ENCODE peak calls at places on chromosome 10, in eight cellular contexts. X is pancreas, C is right lobe of liver, U is aorta, J is heart right ventricle, S is GM23248, F is cardiac fibroblast, T is neural progenitor cell. P is an unnamed sample.

GRCh38 chr10:121167534-121168243 is 316.5 kb downstream of the WDR11 start:
- DNase-seq in X (no peak), C (no peak), U (no peak), J (no peak), S (no peak), F (no peak), T (no peak), P (no peak)

GRCh38 chr10:86756511-86757109 is at the start of gene BMPR1A:
- DNase-seq in X (peak), C (peak), U (peak), J (no peak), S (no peak), F (peak), T (peak), P (peak)

GRCh38 chr10:43318978-43319965 is 52.2 kb upstream of the FXYD4 start:
- DNase-seq in X (peak), C (no peak), U (no peak), J (no peak), S (no peak), F (peak), T (no peak), P (peak)

GRCh38 chr10:114271014-114271778 is 32.1 kb downstream of the VWA2 start:
- DNase-seq in X (no peak), C (no peak), U (no peak), J (no peak), S (peak), F (peak), T (no peak), P (no peak)

GRCh38 chr10:64503429-64503828 is 982.2 kb downstream of the REEP3 start:
- DNase-seq in X (no peak), C (no peak), U (no peak), J (no peak), S (no peak), F (no peak), T (no peak), P (no peak)

GRCh38 chr10:33279791-33280190 is 54.7 kb downstream of the NRP1 start:
- DNase-seq in X (no peak), C (no peak), U (no peak), J (no peak), S (peak), F (peak), T (no peak), P (no peak)

GRCh38 chr10:61894150-61894549 is 7.3 kb upstream of the ARID5B start:
- DNase-seq in X (no peak), C (no peak), U (no peak), J (no peak), S (no peak), F (no peak), T (no peak), P (no peak)

GRCh38 chr10:21517134-21517982 is 8.1 kb downstream of the SKIDA1 start:
- DNase-seq in X (peak), C (peak), U (peak), J (peak), S (peak), F (peak), T (peak), P (peak)

GRCh38 chr10:21528452-21529235 is 3.2 kb upstream of the SKIDA1 start:
- DNase-seq in X (no peak), C (no peak), U (no peak), J (no peak), S (no peak), F (no peak), T (peak), P (no peak)

GRCh38 chr10:113487154-113487553 is 65.7 kb upstream of the HABP2 start:
- DNase-seq in X (no peak), C (no peak), U (no peak), J (no peak), S (no peak), F (no peak), T (no peak), P (no peak)

GRCh38 chr10:5314866-5315265 is 49.9 kb upstream of the UCN3 start:
- DNase-seq in X (no peak), C (no peak), U (no peak), J (no peak), S (no peak), F (no peak), T (no peak), P (no peak)

GRCh38 chr10:89706011-89706410 is 4.6 kb downstream of the KIF20B start:
- DNase-seq in X (no peak), C (no peak), U (no peak), J (no peak), S (peak), F (peak), T (no peak), P (no peak)

GRCh38 chr10:60384708-60385398 is 4.8 kb downstream of the ANK3 start:
- DNase-seq in X (no peak), C (no peak), U (peak), J (no peak), S (peak), F (peak), T (no peak), P (peak)

GRCh38 chr10:96664563-96664962 is 55.8 kb downstream of the PIK3AP1 start:
- DNase-seq in X (no peak), C (no peak), U (no peak), J (no peak), S (no peak), F (no peak), T (peak), P (no peak)

GRCh38 chr10:43308986-43309385 is 42.1 kb upstream of the RASGEF1A start:
- DNase-seq in X (peak), C (peak), U (no peak), J (no peak), S (peak), F (peak), T (no peak), P (peak)

GRCh38 chr10:17847586-17848296 is 38.6 kb downstream of the MRC1 start:
- DNase-seq in X (no peak), C (no peak), U (no peak), J (no peak), S (peak), F (peak), T (peak), P (no peak)

GRCh38 chr10:124671486-124672075 is 72.6 kb downstream of the FAM53B start:
- DNase-seq in X (peak), C (no peak), U (no peak), J (peak), S (peak), F (peak), T (peak), P (peak)

GRCh38 chr10:10053051-10053450 is 964.6 kb upstream of the CELF2 start:
- DNase-seq in X (no peak), C (no peak), U (no peak), J (no peak), S (no peak), F (no peak), T (no peak), P (no peak)

GRCh38 chr10:112639291-112639690 is 192.3 kb downstream of the VTI1A start:
- DNase-seq in X (no peak), C (no peak), U (no peak), J (no peak), S (peak), F (no peak), T (no peak), P (no peak)

GRCh38 chr10:84632866-84633265 is 304.5 kb downstream of the CCSER2 start:
- DNase-seq in X (no peak), C (no peak), U (no peak), J (no peak), S (no peak), F (no peak), T (no peak), P (no peak)

GRCh38 chr10:102677736-102678354 is 33.6 kb downstream of the TRIM8 start:
- DNase-seq in X (no peak), C (no peak), U (no peak), J (no peak), S (no peak), F (no peak), T (no peak), P (no peak)

GRCh38 chr10:43287056-43288007 is 20.5 kb upstream of the RASGEF1A start:
- DNase-seq in X (no peak), C (no peak), U (no peak), J (no peak), S (peak), F (no peak), T (no peak), P (peak)

GRCh38 chr10:15504101-15504840 is 133.2 kb upstream of the FAM171A1 start:
- DNase-seq in X (no peak), C (no peak), U (no peak), J (no peak), S (peak), F (no peak), T (no peak), P (no peak)

GRCh38 chr10:16497911-16498310 is 23.8 kb downstream of the C1QL3 start:
- DNase-seq in X (no peak), C (no peak), U (no peak), J (no peak), S (no peak), F (no peak), T (peak), P (no peak)

GRCh38 chr10:118635674-118636402 is 40.4 kb upstream of the PRLHR start:
- DNase-seq in X (no peak), C (no peak), U (no peak), J (no peak), S (no peak), F (no peak), T (no peak), P (no peak)

GRCh38 chr10:37701781-37702493 is 155.5 kb downstream of the ZNF248 start:
- DNase-seq in X (no peak), C (no peak), U (no peak), J (no peak), S (no peak), F (no peak), T (no peak), P (no peak)

GRCh38 chr10:118669020-118669766 is 73.7 kb upstream of the PRLHR start:
- DNase-seq in X (no peak), C (no peak), U (peak), J (no peak), S (peak), F (peak), T (peak), P (no peak)

GRCh38 chr10:44161196-44161595 is 223.7 kb downstream of the CXCL12 start:
- DNase-seq in X (no peak), C (no peak), U (no peak), J (no peak), S (no peak), F (no peak), T (peak), P (no peak)

GRCh38 chr10:51905050-51905449 is 205.7 kb upstream of the CSTF2T start:
- DNase-seq in X (no peak), C (no peak), U (no peak), J (no peak), S (no peak), F (no peak), T (no peak), P (no peak)

GRCh38 chr10:490891-491571 is 198.4 kb downstream of the DIP2C start:
- DNase-seq in X (no peak), C (peak), U (no peak), J (peak), S (peak), F (peak), T (no peak), P (peak)

GRCh38 chr10:5894873-5895272 is 4.8 kb downstream of the FBH1 start:
- DNase-seq in X (no peak), C (no peak), U (no peak), J (peak), S (no peak), F (no peak), T (no peak), P (no peak)

GRCh38 chr10:72379776-72380175 is 25.1 kb upstream of the DNAJB12 start:
- DNase-seq in X (no peak), C (peak), U (no peak), J (no peak), S (no peak), F (no peak), T (no peak), P (no peak)

GRCh38 chr10:126059101-126059826 is 162.9 kb downstream of the FANK1 start:
- DNase-seq in X (no peak), C (no peak), U (no peak), J (no peak), S (peak), F (no peak), T (no peak), P (peak)

GRCh38 chr10:115093286-115093775 is at the start of gene ATRNL1:
- DNase-seq in X (peak), C (peak), U (peak), J (peak), S (peak), F (peak), T (peak), P (peak)

GRCh38 chr10:124020871-124021823 is 72.3 kb downstream of the CHST15 start:
- DNase-seq in X (no peak), C (no peak), U (no peak), J (no peak), S (no peak), F (no peak), T (no peak), P (peak)

GRCh38 chr10:70558871-70559810 is 43.4 kb downstream of the PRF1 start:
- DNase-seq in X (no peak), C (no peak), U (peak), J (peak), S (peak), F (peak), T (peak), P (peak)

GRCh38 chr10:369441-370221 is 234.4 kb downstream of the ZMYND11 start:
- DNase-seq in X (no peak), C (no peak), U (no peak), J (no peak), S (peak), F (peak), T (no peak), P (peak)

GRCh38 chr10:95201736-95202135 is 7.7 kb downstream of the ACSM6 start:
- DNase-seq in X (no peak), C (no peak), U (no peak), J (no peak), S (peak), F (peak), T (no peak), P (peak)

DNA sequence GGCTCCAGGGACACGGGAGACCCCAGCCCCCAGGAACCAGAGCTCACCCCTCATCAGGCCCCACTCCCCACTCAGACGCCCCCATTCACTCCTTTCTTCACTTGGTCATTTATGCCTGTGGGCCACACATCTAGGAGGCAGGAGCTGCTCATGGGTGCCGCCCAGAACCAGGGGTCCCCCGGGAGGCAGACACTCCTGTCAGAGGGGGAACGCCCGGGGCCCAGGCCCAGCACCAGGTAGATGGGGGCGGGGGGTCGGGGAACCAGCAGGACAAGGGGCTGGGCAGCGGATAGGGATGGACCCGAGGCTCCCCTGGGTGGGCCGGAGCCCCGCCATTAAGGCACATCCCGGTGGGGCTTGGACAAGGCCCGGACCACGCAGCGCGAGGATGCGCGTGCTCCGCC is 11.8 kb downstream of the CALY start:
- DNase-seq in X (peak), C (no peak), U (peak), J (no peak), S (no peak), F (no peak), T (peak), P (peak)
- H3K4me3 ChIP-seq in X (peak), C (no peak), U (no peak), J (no peak), S (no peak), F (no peak), T (peak), P (no peak)

DNA sequence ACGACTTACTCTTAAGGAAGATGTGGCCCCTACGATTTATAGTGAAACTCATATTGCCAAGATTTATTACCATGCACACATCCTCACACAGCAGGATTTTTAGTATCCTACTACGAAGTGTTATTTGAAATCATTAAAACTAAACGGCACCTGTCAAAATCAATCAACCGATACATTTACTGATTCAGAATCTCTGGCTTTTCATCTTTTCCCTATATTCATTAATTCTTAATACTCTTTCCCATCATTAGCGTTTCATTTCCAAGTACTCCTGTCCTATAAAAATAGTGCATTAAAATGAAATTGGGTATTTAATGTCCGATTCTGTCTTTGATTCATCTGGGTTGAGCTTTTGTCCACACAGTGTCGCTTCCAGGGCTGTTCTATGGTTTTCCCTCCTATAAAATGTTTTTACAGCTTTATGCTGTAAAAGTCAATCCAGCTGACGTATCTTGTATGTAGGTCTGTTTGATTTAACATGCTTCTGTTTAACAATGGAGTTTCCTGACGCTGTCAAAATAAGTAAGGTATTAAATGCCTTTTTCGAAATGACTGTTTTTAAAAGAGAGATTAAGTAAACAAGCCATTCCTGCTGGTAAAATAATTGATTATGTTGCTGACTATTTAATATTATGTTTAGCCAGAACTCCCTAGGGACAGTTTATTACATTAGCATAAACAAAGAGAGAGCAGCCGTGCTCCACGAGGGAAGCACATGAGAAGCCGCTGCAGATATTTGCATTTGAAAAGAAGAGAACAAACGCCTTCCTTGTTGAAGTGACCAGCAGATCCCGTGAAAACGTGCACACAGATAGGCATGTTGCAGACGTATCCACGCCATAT is 22.3 kb upstream of the SFMBT2 start:
- DNase-seq in X (no peak), C (no peak), U (no peak), J (no peak), S (no peak), F (no peak), T (peak), P (peak)
- H3K4me3 ChIP-seq in X (no peak), C (no peak), U (no peak), J (no peak), S (no peak), F (no peak), T (no peak), P (no peak)

DNA sequence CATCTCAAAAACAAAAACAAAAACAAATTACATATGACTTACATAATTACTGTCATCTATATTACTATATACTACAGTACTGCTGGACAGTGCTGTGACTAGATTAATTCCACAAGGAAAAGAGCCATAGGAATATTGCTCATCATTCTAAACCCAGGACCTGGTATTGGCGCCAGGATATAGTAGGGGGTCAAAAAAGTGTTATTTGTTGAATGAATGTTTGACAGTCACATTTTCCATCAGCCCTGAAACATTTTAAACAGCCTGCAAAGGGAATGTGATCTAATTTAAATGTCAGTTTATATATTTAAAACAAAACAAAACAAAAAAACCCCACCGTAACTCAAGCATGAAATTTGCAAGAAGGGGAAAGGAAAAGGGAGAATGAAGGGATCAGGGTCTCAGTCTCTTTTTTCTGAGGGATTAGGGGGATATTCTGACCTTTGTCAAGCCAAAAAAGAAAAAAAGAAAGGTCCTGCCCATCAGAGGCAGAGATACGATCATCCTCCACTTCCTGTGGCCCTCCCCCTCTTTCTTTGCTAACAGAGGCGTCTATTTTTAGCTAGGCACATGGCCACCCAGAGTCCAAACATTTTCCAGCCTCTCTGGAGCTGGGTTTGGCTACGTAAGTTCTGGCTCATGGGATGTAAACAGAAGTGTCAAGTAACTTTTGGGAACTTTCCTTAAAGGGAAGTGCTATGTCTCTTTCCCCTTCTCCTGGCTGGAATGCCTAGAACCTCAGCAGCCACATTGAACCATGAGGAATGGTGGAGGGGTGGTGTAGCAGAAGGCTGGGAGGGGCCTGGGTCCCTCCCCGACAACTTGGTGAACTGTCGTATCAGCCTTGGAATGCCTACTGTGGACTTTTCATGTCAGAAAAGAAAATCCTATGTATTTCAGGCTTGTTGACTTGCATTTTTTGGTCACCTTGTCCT is 44.6 kb upstream of the DLG5 start:
- DNase-seq in X (no peak), C (peak), U (peak), J (peak), S (peak), F (peak), T (peak), P (peak)
- H3K4me3 ChIP-seq in X (no peak), C (no peak), U (no peak), J (no peak), S (peak), F (no peak), T (no peak), P (peak)

DNA sequence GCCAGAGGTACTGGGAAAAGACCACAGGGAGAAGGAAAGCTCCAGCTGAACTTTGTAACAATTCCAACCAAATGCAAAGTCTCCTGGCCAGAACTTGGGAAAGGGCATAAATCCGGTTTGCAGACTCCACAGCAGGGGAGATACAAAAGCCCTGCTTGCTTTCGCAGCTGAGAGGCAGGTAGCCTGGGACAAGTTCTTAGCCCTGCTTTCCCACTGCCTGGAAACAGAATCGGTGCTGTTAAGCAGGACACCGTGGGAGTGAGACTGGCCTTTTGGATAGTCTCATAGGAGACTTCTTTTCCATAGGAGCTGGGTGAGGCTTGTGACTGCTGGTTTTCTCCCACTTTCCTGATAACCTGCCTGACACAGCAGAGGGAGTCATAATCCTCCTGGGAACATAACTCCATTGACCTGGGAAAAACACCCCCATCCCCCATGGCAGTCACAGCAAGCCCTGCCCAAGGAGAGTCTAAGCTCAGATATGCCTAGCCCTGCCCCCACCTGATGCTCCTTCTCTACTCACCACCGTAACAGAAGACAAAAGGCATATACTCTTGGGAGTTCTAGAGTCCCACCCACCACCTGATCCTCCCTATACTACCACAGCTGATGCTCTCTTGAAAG is 926.1 kb downstream of the KCNMA1 start:
- DNase-seq in X (no peak), C (no peak), U (peak), J (no peak), S (no peak), F (no peak), T (peak), P (no peak)
- H3K4me3 ChIP-seq in X (no peak), C (no peak), U (no peak), J (no peak), S (no peak), F (no peak), T (no peak), P (no peak)

P was measured in osteoblast.